ENCODE peak calls at places on chromosomes 12 and 14, in five cellular contexts. E is IMR-90, B is mesenchymal stem cell, Q is H9, J is H1. X is an unnamed sample.

GRCh38 chr12:108299516-108299915 is 39.6 kb downstream of the CMKLR1 start:
- DNase-seq in E (no peak), B (no peak), Q (no peak), J (no peak), X (no peak)

GRCh38 chr14:95480109-95480886 is 36.2 kb downstream of the SYNE3 start:
- DNase-seq in E (peak), B (peak), Q (no peak), J (no peak), X (no peak)

GRCh38 chr14:37318938-37319337 is 121.2 kb downstream of the MIPOL1 start:
- DNase-seq in E (no peak), B (no peak), Q (no peak), J (no peak), X (no peak)

GRCh38 chr14:99260116-99260515 is 11.9 kb downstream of the BCL11B start:
- DNase-seq in E (no peak), B (no peak), Q (no peak), J (no peak), X (no peak)

GRCh38 chr12:7108042-7108927 is 729 bp downstream of the C1RL start:
- DNase-seq in E (peak), B (peak), Q (peak), J (no peak), X (peak)

GRCh38 chr14:54395284-54395683 is 1.5 kb upstream of the CDKN3 start:
- DNase-seq in E (no peak), B (no peak), Q (no peak), J (no peak), X (no peak)

GRCh38 chr12:113222730-113223531 is 1.7 kb downstream of the TPCN1 start:
- DNase-seq in E (peak), B (peak), Q (no peak), J (no peak), X (no peak)

GRCh38 chr14:93114068-93114710 is 1.5 kb downstream of the ITPK1 start:
- DNase-seq in E (no peak), B (no peak), Q (no peak), J (no peak), X (peak)

GRCh38 chr14:102971836-102972606 is 49.6 kb downstream of the AMN start:
- DNase-seq in E (no peak), B (no peak), Q (no peak), J (no peak), X (no peak)

GRCh38 chr14:37203423-37203822 is 5.7 kb downstream of the MIPOL1 start:
- DNase-seq in E (no peak), B (no peak), Q (no peak), J (no peak), X (no peak)

GRCh38 chr12:88720785-88721650 is 140.7 kb upstream of the KITLG start:
- DNase-seq in E (no peak), B (no peak), Q (no peak), J (no peak), X (no peak)

GRCh38 chr14:94370524-94370910 is 17.9 kb downstream of the SERPINA1 start:
- DNase-seq in E (no peak), B (no peak), Q (no peak), J (no peak), X (no peak)

GRCh38 chr12:117570608-117571007 is 209.2 kb upstream of the NOS1 start:
- DNase-seq in E (no peak), B (no peak), Q (no peak), J (no peak), X (no peak)

GRCh38 chr12:5407457-5407856 is 24.5 kb upstream of the NTF3 start:
- DNase-seq in E (peak), B (no peak), Q (no peak), J (no peak), X (peak)

GRCh38 chr12:114744696-114745095 is 60.7 kb upstream of the TBX3 start:
- DNase-seq in E (peak), B (no peak), Q (no peak), J (no peak), X (no peak)

GRCh38 chr14:96092936-96093335 is 53.8 kb downstream of the C14orf132 start:
- DNase-seq in E (no peak), B (no peak), Q (no peak), J (no peak), X (no peak)

GRCh38 chr14:92645841-92646478 is 102.5 kb downstream of the LGMN start:
- DNase-seq in E (peak), B (peak), Q (no peak), J (no peak), X (no peak)

GRCh38 chr14:101505216-101505970 is 55.9 kb upstream of the DIO3 start:
- DNase-seq in E (no peak), B (no peak), Q (peak), J (no peak), X (no peak)

GRCh38 chr14:100237735-100238418 is 1.1 kb upstream of the YY1 start:
- DNase-seq in E (peak), B (peak), Q (peak), J (no peak), X (peak)

GRCh38 chr12:40312982-40313576 is 88.3 kb downstream of the LRRK2 start:
- DNase-seq in E (peak), B (peak), Q (no peak), J (no peak), X (no peak)

GRCh38 chr14:89699076-89699475 is 255.5 kb downstream of the EFCAB11 start:
- DNase-seq in E (no peak), B (no peak), Q (no peak), J (no peak), X (no peak)

GRCh38 chr12:89800435-89800834 is 91.8 kb upstream of the ATP2B1 start:
- DNase-seq in E (no peak), B (no peak), Q (no peak), J (no peak), X (no peak)

GRCh38 chr14:103879570-103880333 is 32.4 kb upstream of the PPP1R13B start:
- DNase-seq in E (no peak), B (no peak), Q (peak), J (no peak), X (no peak)

GRCh38 chr12:118773956-118774723 is 207.2 kb upstream of the SRRM4 start:
- DNase-seq in E (no peak), B (no peak), Q (peak), J (peak), X (peak)

GRCh38 chr14:47921133-47921532 is 245.7 kb upstream of the MDGA2 start:
- DNase-seq in E (no peak), B (no peak), Q (no peak), J (no peak), X (no peak)

DNA sequence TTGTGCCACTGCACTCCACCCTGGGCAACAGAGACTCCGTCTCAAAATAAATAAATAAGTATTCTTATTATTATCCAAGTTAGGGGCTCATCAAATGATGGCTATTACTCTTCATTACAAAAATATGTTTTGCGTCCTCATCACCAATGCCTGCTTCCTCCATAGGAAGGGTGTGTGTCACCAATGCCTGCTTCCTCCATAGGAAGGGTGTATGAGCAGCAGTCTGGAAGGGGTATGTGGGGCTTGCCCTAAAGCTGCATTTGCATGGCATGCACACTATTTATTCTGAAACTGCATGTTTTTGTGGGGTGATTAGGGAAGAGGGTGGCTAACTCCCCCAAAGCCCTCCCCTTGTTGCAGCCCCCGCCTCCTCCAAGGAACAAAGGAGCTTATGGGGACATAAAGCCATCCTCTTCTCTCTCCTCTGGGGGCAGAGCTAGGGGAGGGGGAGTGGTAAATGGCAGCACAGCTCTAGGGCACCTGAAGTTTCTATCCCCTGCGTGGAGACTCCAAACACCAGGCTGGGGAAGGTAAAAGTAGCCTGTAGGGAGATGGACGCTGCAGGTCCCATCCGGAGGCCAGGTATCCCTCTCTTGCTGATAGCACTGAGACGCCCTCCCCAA is 1.3 kb downstream of the CAMKK2 start:
- DNase-seq in E (no peak), B (peak), Q (peak), J (no peak), X (peak)
- H2AFZ ChIP-seq in E (peak), B (no peak), Q (no peak), J (no peak), X (peak)

GRCh38 chr12:10363665-10363921 is 26.2 kb downstream of the KLRK1 start:
- DNase-seq in E (no peak), B (no peak), Q (no peak), J (no peak), X (no peak)

GRCh38 chr12:10364839-10365681 is 24.8 kb downstream of the KLRK1 start:
- DNase-seq in E (peak), B (peak), Q (peak), J (no peak), X (peak)

GRCh38 chr12:10363922-10364838 is 25.7 kb downstream of the KLRK1 start:
- DNase-seq in E (peak), B (peak), Q (no peak), J (no peak), X (no peak)

GRCh38 chr12:10366875-10367274 is 23.0 kb downstream of the KLRK1 start:
- DNase-seq in E (no peak), B (peak), Q (no peak), J (no peak), X (no peak)

GRCh38 chr12:10365716-10366433 is 24.0 kb downstream of the KLRK1 start:
- DNase-seq in E (peak), B (peak), Q (no peak), J (no peak), X (no peak)
- H2BK15ac ChIP-seq in E (peak), B (no peak), Q (no peak), J (no peak), X (no peak)

GRCh38 chr12:19039515-19039914 is 90.0 kb upstream of the PLEKHA5 start:
- DNase-seq in E (no peak), B (no peak), Q (no peak), J (no peak), X (no peak)

GRCh38 chr12:19035552-19035951 is 94.0 kb upstream of the PLEKHA5 start:
- DNase-seq in E (peak), B (no peak), Q (no peak), J (no peak), X (no peak)

GRCh38 chr12:19034937-19035336 is 94.6 kb upstream of the PLEKHA5 start:
- DNase-seq in E (no peak), B (no peak), Q (no peak), J (no peak), X (no peak)

GRCh38 chr12:19038210-19038609 is 91.3 kb upstream of the PLEKHA5 start:
- DNase-seq in E (no peak), B (no peak), Q (no peak), J (no peak), X (no peak)

GRCh38 chr12:19036673-19037357 is 92.7 kb upstream of the PLEKHA5 start:
- DNase-seq in E (peak), B (peak), Q (no peak), J (no peak), X (no peak)
- H2BK5ac ChIP-seq in E (no peak), B (no peak), Q (no peak), J (no peak), X (no peak)

GRCh38 chr14:32940066-32940651 is 1.5 kb downstream of the NPAS3 start:
- DNase-seq in E (no peak), B (peak), Q (no peak), J (no peak), X (no peak)
- H2AFZ ChIP-seq in E (peak), B (no peak), Q (no peak), J (peak), X (no peak)

GRCh38 chr12:30026621-30027234 is 243.0 kb upstream of the TMTC1 start:
- DNase-seq in E (peak), B (peak), Q (no peak), J (no peak), X (no peak)
- H2BK15ac ChIP-seq in E (peak), B (no peak), Q (no peak), J (no peak), X (no peak)

GRCh38 chr14:31420319-31421081 is at the start of gene HEATR5A:
- DNase-seq in E (peak), B (peak), Q (peak), J (peak), X (peak)
- H2BK5ac ChIP-seq in E (peak), B (no peak), Q (no peak), J (peak), X (peak)

DNA sequence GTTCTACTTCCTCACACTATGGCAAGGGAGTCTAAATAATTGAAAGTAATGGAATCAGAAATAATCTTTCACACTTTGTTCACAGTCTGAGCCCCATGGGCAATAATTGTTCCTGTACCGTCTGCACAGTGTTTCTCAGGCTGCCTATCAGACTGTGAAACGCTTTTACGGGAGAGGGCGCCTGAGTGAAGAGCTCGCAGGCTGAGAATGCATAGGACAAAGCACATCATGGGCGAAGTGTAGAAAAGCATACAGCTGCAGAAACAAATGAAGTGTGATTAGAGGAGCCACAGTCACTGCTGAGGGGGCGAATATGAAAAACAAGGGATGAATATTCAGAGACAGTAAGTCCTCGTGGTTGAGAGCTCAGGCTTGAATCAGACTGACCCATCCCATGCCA is 438.3 kb upstream of the DCN start:
- DNase-seq in E (peak), B (no peak), Q (no peak), J (no peak), X (peak)
- H2AFZ ChIP-seq in E (no peak), B (no peak), Q (peak), J (peak), X (peak)

GRCh38 chr12:3884671-3885070 is 11.5 kb upstream of the PARP11 start:
- DNase-seq in E (no peak), B (no peak), Q (no peak), J (no peak), X (no peak)
- H2BK15ac ChIP-seq in E (no peak), B (no peak), Q (no peak), J (no peak), X (no peak)

DNA sequence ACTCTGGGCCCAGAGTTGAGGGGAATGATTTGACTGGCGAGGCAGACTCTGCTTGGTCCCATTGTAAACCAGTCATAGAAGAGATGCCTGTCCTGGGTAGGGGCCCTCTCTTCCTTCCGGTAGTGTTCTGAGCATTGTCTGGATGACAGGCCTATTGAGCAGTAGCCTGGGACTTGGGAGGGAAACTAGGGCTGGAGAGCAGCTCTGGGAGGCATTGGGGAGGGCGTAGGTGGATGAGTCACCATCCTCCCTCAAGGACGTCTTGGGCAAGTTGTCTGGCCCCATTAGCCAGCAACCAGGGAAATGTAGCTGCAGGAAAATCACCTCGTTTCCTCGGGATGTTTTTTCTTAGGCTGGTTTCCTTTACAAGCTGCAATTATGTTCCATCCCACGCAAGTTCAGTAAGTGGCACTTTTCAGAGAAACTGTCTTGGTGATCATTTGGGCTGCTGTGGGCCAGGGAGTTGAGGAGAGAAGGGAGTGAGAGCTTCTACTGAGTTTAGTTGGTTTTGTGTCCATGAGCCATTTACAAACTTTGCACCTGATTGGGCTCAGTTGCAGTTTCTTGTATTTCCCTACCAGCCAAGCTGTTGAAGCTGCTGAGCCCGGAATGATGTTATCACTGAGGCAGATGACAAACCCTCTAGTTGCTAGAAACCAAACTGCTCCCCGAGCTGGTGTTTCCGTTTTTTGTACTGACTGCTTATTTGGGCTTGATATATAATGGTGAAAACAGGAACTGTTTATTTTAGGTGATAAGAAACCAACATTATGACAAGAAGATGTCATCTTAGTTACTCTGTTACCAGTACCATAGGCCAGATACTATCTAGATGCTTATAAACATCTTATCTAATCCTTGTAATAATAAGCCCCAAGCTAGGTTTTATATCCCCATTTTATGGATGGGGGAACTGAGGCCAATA is 147.6 kb downstream of the CHST11 start:
- DNase-seq in E (peak), B (peak), Q (peak), J (peak), X (no peak)
- H2BK5ac ChIP-seq in E (peak), B (no peak), Q (no peak), J (peak), X (no peak)

GRCh38 chr14:64536488-64537245 is 3.9 kb upstream of the HSPA2 start:
- DNase-seq in E (peak), B (peak), Q (no peak), J (no peak), X (no peak)
- H2AFZ ChIP-seq in E (no peak), B (no peak), Q (no peak), J (no peak), X (no peak)

X was measured in neuronal stem cell.